ENCODE peak calls at places on chromosomes 16 and 17, in ten cellular contexts. O, V, N, H, C, Y, X, I, B and Q are unnamed samples.

GRCh38 chr16:86307518-86307903 is 202.8 kb upstream of the FOXF1 start:
- DNase-seq in H (no peak), V (peak; percentile 84), O (no peak), N (no peak), I (peak; percentile 42), Y (no peak), C (no peak), B (no peak), X (no peak), Q (no peak)

GRCh38 chr17:73643012-73643845 is 1.0 kb downstream of the SDK2 start:
- DNase-seq in Y (peak; percentile 85), V (no peak), H (no peak), C (peak; percentile 49), X (peak; percentile 17), I (no peak), N (no peak), O (no peak), B (peak; percentile 73), Q (peak; percentile 58)

GRCh38 chr16:55817236-55817912 is 15.5 kb downstream of the CES1 start:
- DNase-seq in I (no peak), C (no peak), V (no peak), B (no peak), X (no peak), Y (no peak), H (no peak), O (no peak), N (no peak), Q (no peak)

GRCh38 chr17:63709110-63709509 is 9.2 kb upstream of the LIMD2 start:
- DNase-seq in O (no peak), X (no peak), I (no peak), B (no peak), C (no peak), N (no peak), Y (no peak), V (no peak), H (no peak), Q (no peak)

GRCh38 chr17:65532491-65532890 is 29.0 kb downstream of the AXIN2 start:
- DNase-seq in H (no peak), N (no peak), Y (no peak), I (no peak), C (no peak), V (no peak), O (no peak), B (no peak), X (no peak), Q (no peak)

GRCh38 chr17:35799942-35800341 is 4.5 kb upstream of the MMP28 start:
- DNase-seq in C (no peak), N (peak; percentile 86), O (no peak), I (peak; percentile 54), B (no peak), H (no peak), V (peak; percentile 71), X (no peak), Y (peak; percentile 82), Q (peak; percentile 50)

GRCh38 chr16:67562918-67563707 is 787 bp downstream of the CTCF start:
- DNase-seq in X (peak; percentile 33), B (peak; percentile 58), O (no peak), Y (peak; percentile 76), I (no peak), N (peak; percentile 68), H (peak; percentile 28), V (peak; percentile 32), C (peak; percentile 73), Q (peak; percentile 58)

GRCh38 chr17:49565948-49566491 is 9.7 kb upstream of the NXPH3 start:
- DNase-seq in C (no peak), H (no peak), X (no peak), V (peak; percentile 47), I (no peak), O (no peak), B (no peak), Y (no peak), N (peak; percentile 66), Q (no peak)

GRCh38 chr16:24328835-24329418 is 72.8 kb downstream of the CACNG3 start:
- DNase-seq in N (no peak), I (no peak), B (no peak), Y (no peak), C (no peak), O (no peak), H (no peak), V (no peak), X (no peak), Q (no peak)

GRCh38 chr16:30951785-30952184 is 2.9 kb downstream of the ORAI3 start:
- DNase-seq in B (no peak), N (no peak), C (no peak), O (no peak), I (no peak), H (no peak), V (peak; percentile 98), Y (no peak), X (no peak), Q (no peak)

GRCh38 chr16:23729503-23730424 is 16.7 kb upstream of the ERN2 start:
- DNase-seq in H (no peak), C (no peak), B (peak; percentile 85), V (peak; percentile 56), Y (no peak), I (no peak), X (no peak), N (no peak), O (no peak), Q (no peak)

GRCh38 chr16:53946745-53947386 is 242.9 kb downstream of the FTO start:
- DNase-seq in I (no peak), H (no peak), O (no peak), N (no peak), C (no peak), X (no peak), Y (no peak), B (no peak), V (no peak), Q (no peak)

GRCh38 chr17:51279183-51279582 is 18.8 kb downstream of the UTP18 start:
- DNase-seq in X (no peak), B (no peak), N (no peak), Y (no peak), V (no peak), I (no peak), O (no peak), C (no peak), H (no peak), Q (no peak)

GRCh38 chr17:41538565-41538991 is 10.5 kb upstream of the KRT19 start:
- DNase-seq in X (no peak), I (no peak), C (no peak), B (no peak), Y (no peak), H (no peak), O (no peak), V (no peak), N (no peak), Q (no peak)

GRCh38 chr17:73691321-73691766 is 47.1 kb upstream of the SDK2 start:
- DNase-seq in I (no peak), C (no peak), B (peak; percentile 67), H (no peak), X (no peak), Y (no peak), N (no peak), O (no peak), V (no peak), Q (no peak)

GRCh38 chr17:61579961-61580360 is 11.1 kb downstream of the NACA2 start:
- DNase-seq in I (no peak), B (no peak), X (no peak), O (no peak), C (no peak), Y (no peak), H (no peak), N (no peak), V (no peak), Q (no peak)

GRCh38 chr17:40103082-40103741 is 2.8 kb upstream of the NR1D1 start:
- DNase-seq in H (no peak), B (peak; percentile 61), V (no peak), X (no peak), O (no peak), Y (no peak), N (no peak), I (no peak), C (no peak), Q (no peak)

GRCh38 chr17:80227666-80228065 is 7.4 kb downstream of the SLC26A11 start:
- DNase-seq in Y (no peak), V (no peak), I (no peak), X (no peak), H (no peak), C (no peak), B (no peak), N (no peak), O (no peak), Q (no peak)

GRCh38 chr16:81210807-81211206 is 27.7 kb upstream of the BCO1 start:
- DNase-seq in B (no peak), O (no peak), I (no peak), C (no peak), Y (no peak), X (no peak), N (no peak), V (no peak), H (no peak), Q (no peak)

GRCh38 chr17:50681260-50682200 is 26.2 kb downstream of the ANKRD40 start:
- DNase-seq in H (no peak), Y (peak; percentile 94), B (no peak), V (peak; percentile 79), X (no peak), I (peak; percentile 62), N (peak; percentile 58), O (no peak), C (peak; percentile 50), Q (peak; percentile 44)

GRCh38 chr16:78235168-78235800 is 135.8 kb downstream of the WWOX start:
- DNase-seq in C (peak; percentile 86), Y (peak; percentile 71), I (peak; percentile 26), N (peak; percentile 53), X (peak; percentile 17), B (peak; percentile 85), H (peak; percentile 43), V (peak; percentile 67), O (peak; percentile 45), Q (peak; percentile 51)

GRCh38 chr17:38428150-38428642 is at the start of gene ARHGAP23:
- DNase-seq in C (no peak), X (no peak), V (peak; percentile 68), H (peak; percentile 15), B (peak; percentile 84), N (peak; percentile 88), O (no peak), I (no peak), Y (peak; percentile 96), Q (peak; percentile 85)

GRCh38 chr17:55735784-55736405 is 13.2 kb upstream of the TMEM100 start:
- DNase-seq in V (peak; percentile 73), H (no peak), X (no peak), O (no peak), N (no peak), C (peak; percentile 37), B (no peak), I (peak; percentile 49), Y (peak; percentile 52), Q (no peak)

GRCh38 chr16:84652565-84652964 is 4.3 kb downstream of the KLHL36 start:
- DNase-seq in H (no peak), V (no peak), B (no peak), O (no peak), C (no peak), Y (no peak), I (no peak), N (no peak), X (no peak), Q (no peak)

GRCh38 chr17:4988168-4988567 is 693 bp upstream of the CAMTA2 start:
- DNase-seq in N (no peak), Y (no peak), O (no peak), X (no peak), I (no peak), V (no peak), B (no peak), C (no peak), H (no peak), Q (no peak)

GRCh38 chr17:81502471-81503017 is 10.1 kb downstream of the ACTG1 start:
- DNase-seq in V (no peak), C (no peak), X (no peak), B (peak; percentile 37), H (no peak), N (no peak), O (no peak), I (no peak), Y (no peak), Q (no peak)

GRCh38 chr17:40501499-40501911 is at the start of gene TNS4:
- DNase-seq in O (no peak), N (no peak), X (no peak), Y (no peak), H (no peak), C (no peak), I (no peak), V (no peak), B (no peak), Q (no peak)

GRCh38 chr16:11067266-11067665 is 122.9 kb downstream of the CLEC16A start:
- DNase-seq in O (no peak), B (no peak), N (no peak), C (no peak), X (no peak), H (no peak), I (no peak), V (no peak), Y (no peak), Q (no peak)